ENCODE peak calls at places on chromosome 18, in five cellular contexts. U, I, B, D and V are unnamed samples.

GRCh38 chr18:46497129-46497528 is 159.9 kb downstream of the LOXHD1 start:
- DNase-seq in D (no peak), U (peak; percentile 68), I (no peak), B (no peak), V (no peak)

GRCh38 chr18:49519041-49519971 is 32.3 kb upstream of the C18orf32 start:
- DNase-seq in D (no peak), I (no peak), U (no peak), B (no peak), V (peak; percentile 29)

GRCh38 chr18:9401166-9401565 is 66.6 kb downstream of the TWSG1 start:
- DNase-seq in B (no peak), U (no peak), D (no peak), I (no peak), V (no peak)

GRCh38 chr18:5317186-5317585 is 21.7 kb upstream of the ZBTB14 start:
- DNase-seq in B (no peak), D (no peak), I (no peak), U (no peak), V (no peak)

GRCh38 chr18:49878996-49879585 is 65.8 kb upstream of the ACAA2 start:
- DNase-seq in U (no peak), I (no peak), D (no peak), B (no peak), V (no peak)

GRCh38 chr18:7516505-7517117 is 50.5 kb upstream of the PTPRM start:
- DNase-seq in I (no peak), U (no peak), B (no peak), D (no peak), V (no peak)

GRCh38 chr18:2326999-2327398 is 244.3 kb downstream of the METTL4 start:
- DNase-seq in I (no peak), B (no peak), U (peak; percentile 41), D (no peak), V (no peak)

GRCh38 chr18:24427484-24427883 is 1.0 kb downstream of the IMPACT start:
- DNase-seq in B (no peak), U (no peak), I (no peak), D (no peak), V (no peak)

GRCh38 chr18:27825735-27826477 is 351.0 kb downstream of the CDH2 start:
- DNase-seq in B (no peak), D (no peak), U (no peak), I (no peak), V (no peak)

GRCh38 chr18:9671214-9671613 is 36.9 kb upstream of the RAB31 start:
- DNase-seq in I (no peak), U (no peak), D (no peak), B (no peak), V (no peak)

GRCh38 chr18:10274327-10274726 is 180.1 kb upstream of the APCDD1 start:
- DNase-seq in I (no peak), D (no peak), U (peak; percentile 65), B (no peak), V (no peak)

GRCh38 chr18:23438046-23438377 is 15.1 kb upstream of the RIOK3 start:
- DNase-seq in I (no peak), B (no peak), U (no peak), D (no peak), V (no peak)

GRCh38 chr18:76923485-76924085 is 101.2 kb downstream of the ZNF236 start:
- DNase-seq in D (no peak), I (no peak), B (no peak), U (no peak), V (no peak)